ENCODE peak calls at places on chromosomes 5 and 9, in nine cellular contexts. C, O, S, J, N, D, Z, G and A are unnamed samples.

GRCh38 chr9:3205421-3206095 is 320.2 kb downstream of the RFX3 start:
- DNase-seq in D (no peak), Z (no peak), S (no peak), C (no peak), J (no peak), O (no peak), G (peak; percentile 14), N (no peak), A (no peak)

GRCh38 chr5:141513627-141514329 is 24.9 kb downstream of the PCDHGC5 start:
- DNase-seq in G (peak; percentile 92), N (no peak), O (peak; percentile 89), Z (peak; percentile 78), J (peak; percentile 94), C (peak; percentile 96), S (peak; percentile 87), D (no peak), A (peak; percentile 91)

GRCh38 chr5:51411917-51412316 is 28.7 kb downstream of the ISL1 start:
- DNase-seq in G (no peak), O (no peak), N (no peak), Z (no peak), J (peak; percentile 65), S (no peak), D (no peak), C (no peak), A (no peak)

GRCh38 chr5:677131-678101 is 15.7 kb downstream of the TPPP start:
- DNase-seq in N (no peak), C (peak; percentile 44), O (no peak), J (no peak), G (no peak), D (no peak), Z (peak; percentile 17), S (no peak), A (peak; percentile 56)

GRCh38 chr5:33205727-33206410 is 234.9 kb upstream of the TARS1 start:
- DNase-seq in C (peak; percentile 59), J (no peak), N (no peak), S (peak; percentile 27), Z (no peak), O (no peak), G (no peak), D (no peak), A (no peak)

GRCh38 chr9:105127863-105128220 is 116.6 kb upstream of the SLC44A1 start:
- DNase-seq in C (no peak), O (peak; percentile 31), N (no peak), S (no peak), D (peak; percentile 86), G (peak; percentile 80), Z (no peak), J (no peak), A (no peak)

GRCh38 chr5:173535976-173536639 is 80.3 kb downstream of the BOD1 start:
- DNase-seq in J (no peak), N (no peak), S (no peak), D (no peak), O (no peak), C (no peak), Z (no peak), G (peak; percentile 6), A (no peak)

GRCh38 chr9:133606722-133607053 is 2.5 kb downstream of the FAM163B start:
- DNase-seq in Z (no peak), S (no peak), D (no peak), O (no peak), G (no peak), N (no peak), C (no peak), J (no peak), A (no peak)

GRCh38 chr9:113912816-113913215 is 36.7 kb downstream of the ZNF618 start:
- DNase-seq in N (no peak), S (no peak), J (no peak), G (no peak), D (no peak), Z (no peak), C (peak; percentile 90), O (no peak), A (no peak)

GRCh38 chr5:53681079-53681478 is 120.6 kb downstream of the NDUFS4 start:
- DNase-seq in G (no peak), O (no peak), J (no peak), Z (no peak), S (no peak), D (no peak), C (no peak), N (no peak), A (no peak)

GRCh38 chr9:116116411-116116810 is 37.2 kb upstream of the PAPPA start:
- DNase-seq in D (no peak), J (peak; percentile 34), O (no peak), Z (no peak), C (no peak), S (no peak), N (no peak), G (no peak), A (no peak)
- H3K4me3 ChIP-seq in D (no peak overlapping the region), J (no peak overlapping the region), O (no peak overlapping the region), Z (no peak overlapping the region), C (no peak overlapping the region), S (no peak overlapping the region), N (no peak overlapping the region), G (no peak overlapping the region), A (no peak overlapping the region)

GRCh38 chr9:129776938-129777768 is 24.3 kb upstream of the PTGES start:
- DNase-seq in O (peak; percentile 99), S (peak; percentile 93), D (peak; percentile 99), N (peak; percentile 97), J (peak; percentile 42), G (peak; percentile 100), C (peak; percentile 99), Z (peak; percentile 97), A (peak; percentile 97)
- H3K27ac ChIP-seq in O (peak overlapping the region; percentile 26), S (no peak overlapping the region), D (peak overlapping the region; percentile 31), N (peak overlapping the region; percentile 36), J (no peak overlapping the region), G (peak overlapping the region; percentile 83), C (peak overlapping the region; percentile 90), Z (peak overlapping the region; percentile 62), A (peak overlapping the region; percentile 80)

DNA sequence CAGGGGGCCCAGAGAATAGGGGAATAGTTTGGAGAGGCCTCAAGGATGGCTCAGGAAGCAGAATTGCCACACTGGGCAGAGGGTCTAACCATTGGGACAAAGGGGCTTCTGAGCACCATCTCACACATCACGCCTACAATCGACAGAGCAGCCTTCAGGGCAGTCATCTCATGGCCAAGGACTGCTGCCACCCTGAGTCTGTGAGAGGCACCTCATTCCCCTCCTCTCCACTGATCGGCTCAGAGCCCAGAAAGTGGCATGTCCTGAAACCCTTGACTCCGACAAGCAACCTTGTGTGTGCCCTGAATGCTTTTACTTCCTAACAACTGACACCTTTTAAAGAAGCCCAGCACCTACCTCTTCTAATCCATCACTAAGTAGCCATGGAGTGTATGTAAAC is 128.9 kb upstream of the PTPN3 start:
- DNase-seq in Z (peak; percentile 56), D (no peak), O (no peak), N (peak; percentile 62), G (no peak), C (no peak), J (no peak), S (peak; percentile 33), A (no peak)
- TF ChIP-seq CTCF in Z (no peak), D (no peak), O (no peak), N (no peak), G (no peak), C (no peak), J (no peak), S (peak; percentile 9), A (no peak)

GRCh38 chr9:106970219-106970975 is 107.4 kb downstream of the ZNF462 start:
- DNase-seq in S (no peak), N (no peak), Z (no peak), D (no peak), C (no peak), G (peak; percentile 35), J (no peak), O (no peak), A (no peak)
- H3K4me3 ChIP-seq in S (no peak overlapping the region), N (no peak overlapping the region), Z (no peak overlapping the region), D (no peak overlapping the region), C (no peak overlapping the region), G (no peak overlapping the region), J (no peak overlapping the region), O (no peak overlapping the region), A (no peak overlapping the region)

GRCh38 chr9:36127652-36128244 is 8.8 kb upstream of the GLIPR2 start:
- DNase-seq in N (no peak), J (no peak), D (peak; percentile 90), C (peak; percentile 47), S (no peak), G (no peak), Z (no peak), O (no peak), A (no peak)
- H3K27ac ChIP-seq in N (no peak overlapping the region), J (no peak overlapping the region), D (peak overlapping the region; percentile 94), C (peak overlapping the region; percentile 29), S (no peak overlapping the region), G (no peak overlapping the region), Z (no peak overlapping the region), O (no peak overlapping the region), A (no peak overlapping the region)

DNA sequence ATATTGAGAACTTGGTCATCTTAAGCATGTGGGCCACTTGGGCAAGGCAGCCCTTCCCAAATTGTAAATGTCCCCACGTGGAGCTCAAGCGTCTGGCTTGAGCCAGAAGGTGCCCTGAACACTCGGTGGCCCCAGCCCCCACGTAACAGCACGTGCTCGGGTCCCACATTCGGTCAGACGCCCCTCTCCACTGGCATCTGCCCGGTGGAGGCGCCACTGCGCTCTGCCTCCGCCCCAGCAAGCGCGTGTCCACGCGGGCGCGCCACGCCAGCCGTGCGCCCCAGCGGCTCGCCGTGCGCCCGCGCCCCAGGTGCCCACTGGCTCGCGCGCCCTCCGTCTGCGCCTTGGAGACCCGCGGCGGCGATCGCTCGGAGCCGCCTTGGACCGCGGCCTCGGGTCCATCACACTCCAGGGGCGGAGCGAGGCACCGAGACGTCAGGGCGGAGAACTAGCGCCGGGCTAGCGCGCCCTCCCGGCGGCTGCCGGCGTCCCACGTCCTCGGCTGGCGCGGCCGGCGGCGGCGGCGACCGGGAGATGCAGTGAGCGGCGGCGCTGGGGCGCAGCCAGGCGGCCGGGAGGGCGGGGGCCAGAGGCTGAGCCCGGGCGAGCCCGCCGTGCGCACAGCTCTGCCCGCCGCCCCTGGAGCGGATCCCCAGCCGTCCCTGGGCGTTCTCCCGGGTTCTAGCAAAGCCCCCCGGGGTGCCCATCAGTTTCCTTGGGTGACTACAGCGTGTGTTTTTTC is at the start of gene PALM2AKAP2:
- DNase-seq in J (peak; percentile 65), Z (peak; percentile 82), D (no peak), C (peak; percentile 68), S (peak; percentile 70), O (peak; percentile 73), N (peak; percentile 89), G (peak; percentile 73), A (peak; percentile 85)
- TF ChIP-seq CTCF in J (peak; percentile 23), Z (peak; percentile 23), D (no peak), C (no peak), S (peak; percentile 26), O (no peak), N (peak; percentile 18), G (no peak), A (no peak)

GRCh38 chr9:94865599-94866456 is 139.3 kb downstream of the AOPEP start:
- DNase-seq in G (peak; percentile 84), D (no peak), O (no peak), N (no peak), J (peak; percentile 92), C (no peak), S (no peak), Z (peak; percentile 50), A (no peak)
- H3K4me3 ChIP-seq in G (no peak overlapping the region), D (no peak overlapping the region), O (no peak overlapping the region), N (no peak overlapping the region), J (peak overlapping the region; percentile 39), C (no peak overlapping the region), S (no peak overlapping the region), Z (peak overlapping the region; percentile 1), A (peak overlapping the region; percentile 15)

GRCh38 chr9:38408719-38409118 is 15.5 kb downstream of the IGFBPL1 start:
- DNase-seq in O (no peak), N (no peak), Z (no peak), J (no peak), D (no peak), C (no peak), G (no peak), S (no peak), A (no peak)
- H3K27ac ChIP-seq in O (no peak overlapping the region), N (no peak overlapping the region), Z (no peak overlapping the region), J (no peak overlapping the region), D (no peak overlapping the region), C (no peak overlapping the region), G (no peak overlapping the region), S (no peak overlapping the region), A (no peak overlapping the region)